ENCODE peak calls at places on chromosomes 7 and 10, in six cellular contexts. M, N, O, I, J and B are unnamed samples.

GRCh38 chr10:129055966-129056365 is 411.1 kb upstream of the MGMT start:
- DNase-seq in J (no peak), N (no peak), O (no peak), I (no peak), M (no peak), B (no peak)

GRCh38 chr7:92836489-92837213 is at the start of gene CDK6:
- DNase-seq in O (peak; percentile 76), N (no peak), J (peak; percentile 63), I (peak; percentile 63), M (no peak), B (no peak)

GRCh38 chr10:99920901-99921300 is 88.8 kb downstream of the DNMBP start:
- DNase-seq in J (no peak), I (no peak), M (no peak), N (no peak), O (peak; percentile 82), B (no peak)

GRCh38 chr10:42783181-42783549 is 570 bp downstream of the BMS1 start:
- DNase-seq in O (peak; percentile 87), I (peak; percentile 18), N (no peak), J (no peak), M (no peak), B (no peak)

GRCh38 chr7:101546308-101546936 is 82.7 kb downstream of the MYL10 start:
- DNase-seq in I (no peak), M (no peak), J (no peak), O (no peak), N (no peak), B (no peak)

GRCh38 chr7:155192961-155193640 is 104.6 kb upstream of the INSIG1 start:
- DNase-seq in J (no peak), N (no peak), M (no peak), O (no peak), I (no peak), B (no peak)

GRCh38 chr10:17673517-17674051 is 29.6 kb downstream of the STAM start:
- DNase-seq in M (no peak), I (no peak), O (peak; percentile 97), J (no peak), N (no peak), B (no peak)

GRCh38 chr10:132856869-132857524 is 71.0 kb upstream of the NKX6-2 start:
- DNase-seq in J (no peak), O (no peak), M (no peak), I (no peak), N (no peak), B (no peak)

GRCh38 chr10:80382989-80383388 is 25.4 kb upstream of the PRXL2A start:
- DNase-seq in N (peak; percentile 36), J (peak; percentile 31), M (peak; percentile 24), O (peak; percentile 34), I (peak; percentile 74), B (no peak)

GRCh38 chr7:106465704-106466468 is 181.1 kb upstream of the NAMPT start:
- DNase-seq in J (no peak), M (no peak), N (no peak), O (no peak), I (no peak), B (no peak)

GRCh38 chr7:112888781-112889180 is 98.6 kb upstream of the TMEM168 start:
- DNase-seq in M (no peak), J (no peak), O (no peak), I (no peak), N (no peak), B (no peak)

GRCh38 chr10:490256-490655 is 199.2 kb downstream of the DIP2C start:
- DNase-seq in J (no peak), O (no peak), N (no peak), I (no peak), M (no peak), B (no peak)

GRCh38 chr10:30389543-30389942 is 40.5 kb upstream of the MTPAP start:
- DNase-seq in M (no peak), I (no peak), N (no peak), J (no peak), O (no peak), B (no peak)

GRCh38 chr7:77833136-77833535 is 34.6 kb downstream of the PHTF2 start:
- DNase-seq in O (peak; percentile 30), N (no peak), J (no peak), I (no peak), M (no peak), B (no peak)

GRCh38 chr10:125123363-125124113 is 36.8 kb downstream of the CTBP2 start:
- DNase-seq in I (no peak), N (no peak), J (no peak), O (peak; percentile 58), M (no peak), B (no peak)

GRCh38 chr10:70849582-70850016 is 33.9 kb downstream of the SGPL1 start:
- DNase-seq in O (peak; percentile 90), J (no peak), I (no peak), N (no peak), M (no peak), B (no peak)

GRCh38 chr7:54419209-54419608 is 123.0 kb upstream of the VSTM2A start:
- DNase-seq in N (no peak), O (no peak), J (no peak), M (no peak), I (no peak), B (no peak)